ENCODE peak calls at places on chromosomes 16 and 17, in eight cellular contexts. V, K, H, J, Y, R, A and F are unnamed samples.

GRCh38 chr16:67968440-67969285 is at the start of gene SLC12A4:
- DNase-seq in V (peak; percentile 98), Y (peak; percentile 86), J (no peak), R (peak; percentile 92), H (peak; percentile 94), K (peak; percentile 80), A (peak; percentile 15), F (peak; percentile 19)

GRCh38 chr17:28643979-28644781 is 778 bp downstream of the BLTP2 start:
- DNase-seq in K (peak; percentile 76), A (no peak), Y (peak; percentile 25), V (peak; percentile 57), J (no peak), R (peak; percentile 82), H (no peak), F (peak; percentile 15)

GRCh38 chr17:34853916-34854315 is 107.3 kb downstream of the CCT6B start:
- DNase-seq in A (no peak), Y (no peak), K (no peak), H (no peak), R (no peak), V (no peak), J (no peak), F (no peak)

GRCh38 chr17:55710829-55711496 is 11.7 kb downstream of the TMEM100 start:
- DNase-seq in H (no peak), K (no peak), A (no peak), V (no peak), J (no peak), Y (no peak), R (no peak), F (no peak)

GRCh38 chr17:81517339-81518112 is 4.9 kb upstream of the ACTG1 start:
- DNase-seq in R (peak; percentile 48), J (no peak), V (peak; percentile 88), K (peak; percentile 46), Y (no peak), H (no peak), A (no peak), F (no peak)

GRCh38 chr17:80743181-80743771 is 198.6 kb downstream of the RPTOR start:
- DNase-seq in J (no peak), Y (no peak), K (no peak), R (no peak), H (no peak), V (no peak), A (no peak), F (no peak)

GRCh38 chr16:49544828-49545227 is 171.2 kb downstream of the C16orf78 start:
- DNase-seq in H (no peak), J (no peak), V (no peak), A (no peak), Y (no peak), R (no peak), K (no peak), F (no peak)

GRCh38 chr16:27313422-27314160 is at the start of gene IL4R:
- DNase-seq in A (no peak), H (peak; percentile 88), J (peak; percentile 73), R (peak; percentile 66), K (peak; percentile 73), V (peak; percentile 74), Y (peak; percentile 68), F (no peak)

GRCh38 chr17:77464988-77465357 is 324.2 kb downstream of the SEC14L1 start:
- DNase-seq in K (no peak), R (no peak), J (no peak), V (no peak), A (no peak), Y (no peak), H (no peak), F (no peak)

GRCh38 chr17:65182233-65182632 is 45.1 kb downstream of the RGS9 start:
- DNase-seq in A (no peak), K (no peak), R (no peak), V (peak; percentile 66), Y (no peak), J (no peak), H (no peak), F (no peak)

GRCh38 chr16:50300942-50301625 is 34.7 kb downstream of the ADCY7 start:
- DNase-seq in J (no peak), R (no peak), A (no peak), H (peak; percentile 19), V (no peak), Y (no peak), K (no peak), F (no peak)

GRCh38 chr17:29049541-29050150 is 6.7 kb downstream of the PIPOX start:
- DNase-seq in R (no peak), J (no peak), K (no peak), H (no peak), Y (no peak), V (no peak), A (no peak), F (no peak)

GRCh38 chr16:85420501-85421337 is 192.4 kb upstream of the GSE1 start:
- DNase-seq in A (no peak), V (peak; percentile 91), Y (peak; percentile 83), H (peak; percentile 54), K (peak; percentile 79), J (no peak), R (peak; percentile 61), F (no peak)

GRCh38 chr16:82439678-82440293 is 187.0 kb upstream of the CDH13 start:
- DNase-seq in H (no peak), R (peak; percentile 22), A (no peak), V (peak; percentile 21), J (no peak), Y (no peak), K (peak; percentile 35), F (no peak)

GRCh38 chr17:69060835-69061234 is at the start of gene ABCA9:
- DNase-seq in R (peak; percentile 93), J (peak; percentile 35), K (no peak), V (no peak), A (no peak), Y (no peak), H (no peak), F (no peak)

GRCh38 chr17:73323622-73324455 is 12.0 kb upstream of the CDC42EP4 start:
- DNase-seq in A (no peak), Y (no peak), R (peak; percentile 61), J (no peak), H (no peak), V (no peak), K (no peak), F (no peak)

GRCh38 chr17:68344701-68345136 is 53.4 kb downstream of the ARSG start:
- DNase-seq in V (no peak), R (no peak), A (no peak), Y (peak; percentile 39), J (no peak), K (peak; percentile 69), H (no peak), F (no peak)

GRCh38 chr17:45274033-45274432 is 12.1 kb upstream of the SPATA32 start:
- DNase-seq in K (no peak), J (no peak), V (no peak), R (no peak), H (no peak), Y (no peak), A (no peak), F (no peak)

GRCh38 chr17:45752246-45752645 is 31.9 kb upstream of the CRHR1 start:
- DNase-seq in J (no peak), K (no peak), A (no peak), V (no peak), R (no peak), Y (no peak), H (no peak), F (no peak)

GRCh38 chr16:81598083-81598482 is 153.5 kb downstream of the CMIP start:
- DNase-seq in Y (no peak), A (no peak), J (no peak), R (no peak), K (no peak), H (no peak), V (no peak), F (no peak)

GRCh38 chr16:82990155-82990554 is 363.4 kb downstream of the CDH13 start:
- DNase-seq in V (no peak), K (no peak), Y (no peak), R (peak; percentile 68), H (no peak), A (no peak), J (peak; percentile 9), F (no peak)